ENCODE peak calls at places on chromosomes 4 and X, in four cellular contexts. Y is MM.1S, G is SK-N-SH, D is GM23248. P is an unnamed sample.
A peak's percentile ranks its signal among the peaks of the same experiment; 100 is the strongest.

GRCh38 chr4:11799182-11799581 is 370.5 kb upstream of the HS3ST1 start:
- DNase-seq in Y (no peak), G (no peak), D (no peak), P (no peak)

GRCh38 chrX:68832516-68833447 is 4.0 kb downstream of the EFNB1 start:
- DNase-seq in Y (no peak), G (no peak), D (no peak), P (no peak)

GRCh38 chrX:11781734-11782370 is 23.8 kb downstream of the MSL3 start:
- DNase-seq in Y (no peak), G (no peak), D (no peak), P (no peak)

GRCh38 chrX:56343231-56343630 is 111.1 kb downstream of the KLF8 start:
- DNase-seq in Y (no peak), G (no peak), D (no peak), P (no peak)

GRCh38 chr4:63212075-63212474 is 1197.2 kb downstream of the TECRL start:
- DNase-seq in Y (no peak), G (no peak), D (no peak), P (no peak)

GRCh38 chrX:140389331-140389730 is 115.5 kb downstream of the SOX3 start:
- DNase-seq in Y (no peak), G (no peak), D (no peak), P (no peak)

GRCh38 chr4:159248383-159249178 is 145.7 kb downstream of the RAPGEF2 start:
- DNase-seq in Y (no peak), G (peak; percentile 19), D (peak; percentile 83), P (no peak)

GRCh38 chr4:26080876-26081628 is 167.0 kb downstream of the SMIM20 start:
- DNase-seq in Y (no peak), G (no peak), D (no peak), P (no peak)

GRCh38 chr4:7655549-7656243 is 221.0 kb upstream of the PSAPL1 start:
- DNase-seq in Y (no peak), G (peak; percentile 86), D (no peak), P (no peak)

GRCh38 chrX:79572566-79572965 is 205.4 kb upstream of the ITM2A start:
- DNase-seq in Y (no peak), G (no peak), D (no peak), P (no peak)

GRCh38 chrX:39859991-39860861 is 237.5 kb downstream of the BCOR start:
- DNase-seq in Y (peak; percentile 80), G (peak; percentile 48), D (peak; percentile 65), P (no peak)

GRCh38 chrX:38513087-38513742 is 48.1 kb upstream of the TSPAN7 start:
- DNase-seq in Y (no peak), G (no peak), D (no peak), P (no peak)

GRCh38 chr4:74671074-74671698 is 123.1 kb downstream of the BTC start:
- DNase-seq in Y (peak; percentile 64), G (peak; percentile 7), D (peak; percentile 86), P (peak; percentile 61)

GRCh38 chrX:140480765-140481164 is 24.1 kb downstream of the SOX3 start:
- DNase-seq in Y (no peak), G (no peak), D (no peak), P (no peak)

GRCh38 chr4:1469596-1470392 is 63.6 kb upstream of the NKX1-1 start:
- DNase-seq in Y (no peak), G (peak; percentile 16), D (no peak), P (no peak)

GRCh38 chrX:49627030-49627777 is 28.4 kb downstream of the GAGE1 start:
- DNase-seq in Y (peak; percentile 67), G (peak; percentile 52), D (peak; percentile 4), P (no peak)

GRCh38 chr4:88938138-88938537 is 118.8 kb downstream of the FAM13A start:
- DNase-seq in Y (no peak), G (no peak), D (peak; percentile 94), P (peak; percentile 7)

GRCh38 chr4:94244829-94245185 is 37.1 kb downstream of the SMARCAD1 start:
- DNase-seq in Y (no peak), G (no peak), D (no peak), P (no peak)

GRCh38 chr4:124030038-124030638 is 633.5 kb downstream of the SPRY1 start:
- DNase-seq in Y (no peak), G (no peak), D (no peak), P (no peak)

GRCh38 chr4:33395731-33396485 is 2675.7 kb downstream of the PCDH7 start:
- DNase-seq in Y (no peak), G (no peak), D (no peak), P (no peak)

GRCh38 chr4:169208090-169208455 is 62.7 kb downstream of the SH3RF1 start:
- DNase-seq in Y (no peak), G (no peak), D (no peak), P (no peak)

GRCh38 chr4:5900844-5901243 is 8.0 kb upstream of the CRMP1 start:
- DNase-seq in Y (no peak), G (no peak), D (no peak), P (no peak)

GRCh38 chr4:93828830-93829530 is 427 bp downstream of the ATOH1 start:
- DNase-seq in Y (peak; percentile 42), G (peak; percentile 65), D (peak; percentile 24), P (peak; percentile 9)

GRCh38 chr4:114563536-114564315 is 34.9 kb upstream of the UGT8 start:
- DNase-seq in Y (no peak), G (no peak), D (peak; percentile 1), P (no peak)

GRCh38 chr4:105061720-105062119 is 85.0 kb upstream of the TET2 start:
- DNase-seq in Y (no peak), G (no peak), D (no peak), P (no peak)

GRCh38 chr4:1216869-1217294 is 32.0 kb downstream of the CTBP1 start:
- DNase-seq in Y (no peak), G (no peak), D (no peak), P (no peak)

GRCh38 chr4:109302366-109303140 is at the start of gene COL25A1:
- DNase-seq in Y (peak; percentile 78), G (peak; percentile 65), D (peak; percentile 53), P (no peak)

GRCh38 chr4:40886931-40887330 is 137.2 kb downstream of the NSUN7 start:
- DNase-seq in Y (no peak), G (no peak), D (no peak), P (no peak)

GRCh38 chr4:8350841-8351461 is 81.4 kb downstream of the HTRA3 start:
- DNase-seq in Y (no peak), G (peak; percentile 22), D (no peak), P (no peak)

GRCh38 chrX:14801136-14801535 is 71.7 kb downstream of the FANCB start:
- DNase-seq in Y (no peak), G (no peak), D (peak; percentile 63), P (no peak)
- H3K9me2 ChIP-seq in Y (no peaks in the 10 kb centered on the region), G (no peaks in the 10 kb centered on the region), D (no peaks in the 10 kb centered on the region), P (no peaks in the 10 kb centered on the region)

DNA sequence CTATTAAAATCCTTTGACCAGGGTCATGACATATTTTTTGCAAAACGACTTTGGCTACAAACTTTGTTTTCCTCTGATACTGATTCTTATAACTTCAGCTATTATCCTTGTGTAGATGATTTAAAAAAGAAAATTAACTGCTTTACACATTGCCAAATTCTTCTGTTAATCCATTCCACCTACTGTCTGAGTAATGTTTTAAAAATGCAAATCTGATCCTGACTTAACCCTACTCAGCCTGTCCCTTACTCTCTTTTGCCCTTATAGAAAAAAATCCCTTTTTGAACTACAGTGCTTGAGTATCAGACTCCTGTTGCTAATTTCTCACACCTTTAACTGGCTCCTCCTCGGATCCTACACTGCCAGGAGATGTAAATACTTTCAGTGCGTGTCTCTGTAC is 723.1 kb downstream of the ADGRL3 start:
- DNase-seq in Y (no peak), G (no peak), D (no peak), P (no peak)
- H2AFZ ChIP-seq in Y (no peak overlapping the region), G (no peak overlapping the region), D (no peak overlapping the region), P (no peak overlapping the region)

DNA sequence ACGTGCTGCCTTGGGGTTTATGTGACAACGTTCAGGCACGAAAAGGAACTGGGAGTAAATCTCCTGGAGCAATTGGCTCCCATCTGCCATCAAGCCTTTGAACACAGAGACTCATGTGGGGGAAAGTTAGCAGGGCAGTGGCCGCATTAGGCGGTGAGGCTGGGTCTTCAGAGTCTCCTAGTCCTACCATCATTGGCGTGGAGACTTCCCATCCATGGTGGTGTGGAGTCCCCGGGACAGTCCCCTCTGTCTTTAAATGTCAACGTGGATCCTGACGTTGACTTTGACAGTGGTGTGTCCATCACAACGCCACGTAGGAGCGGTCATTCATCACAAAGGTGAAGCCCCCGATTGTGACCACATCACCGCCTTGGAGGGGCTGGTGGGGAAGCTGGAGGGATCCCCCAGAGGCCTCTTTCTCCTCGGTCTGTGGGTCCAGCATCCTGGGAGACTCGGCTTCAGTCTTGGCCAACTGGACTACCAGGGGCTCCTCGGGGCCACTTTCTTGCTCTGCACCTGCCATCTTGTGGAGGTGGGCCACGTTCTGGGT is 21.8 kb downstream of the CRLF2 start:
- DNase-seq in Y (no peak), G (no peak), D (no peak), P (no peak)
- H3K9me2 ChIP-seq in Y (no peaks in the 10 kb centered on the region), G (no peaks in the 10 kb centered on the region), D (no peaks in the 10 kb centered on the region), P (no peaks in the 10 kb centered on the region)

DNA sequence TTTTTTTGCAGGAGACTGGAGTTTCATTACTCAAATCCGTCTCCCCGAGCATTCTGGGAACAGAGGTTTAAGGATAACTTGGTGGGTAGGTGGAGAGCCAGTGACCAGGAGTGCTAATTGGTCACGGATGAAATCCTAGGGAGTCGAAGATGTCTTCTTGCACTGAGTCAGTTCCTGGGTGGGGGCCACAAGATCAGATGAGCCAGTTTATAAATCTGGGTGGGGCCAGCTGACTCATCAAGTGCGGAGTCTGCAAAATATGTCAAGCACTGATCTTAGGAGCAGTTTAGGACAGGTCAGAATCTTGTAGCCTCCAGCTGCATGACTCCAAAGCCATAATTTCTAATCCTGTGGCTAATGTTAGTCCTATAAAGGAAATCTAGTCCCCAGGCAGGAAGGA is 741.3 kb downstream of the PCDH7 start:
- DNase-seq in Y (no peak), G (no peak), D (peak; percentile 0), P (peak; percentile 45)
- H2AFZ ChIP-seq in Y (no peak overlapping the region), G (no peak overlapping the region), D (no peak overlapping the region), P (peak overlapping the region; percentile 43)

GRCh38 chrX:72060196-72060974 is 71.3 kb downstream of the RTL5 start:
- DNase-seq in Y (no peak), G (peak; percentile 68), D (peak; percentile 21), P (no peak)
- H3K9me2 ChIP-seq in Y (no peaks in the 10 kb centered on the region), G (no peaks in the 10 kb centered on the region), D (no peaks in the 10 kb centered on the region), P (no peaks in the 10 kb centered on the region)

DNA sequence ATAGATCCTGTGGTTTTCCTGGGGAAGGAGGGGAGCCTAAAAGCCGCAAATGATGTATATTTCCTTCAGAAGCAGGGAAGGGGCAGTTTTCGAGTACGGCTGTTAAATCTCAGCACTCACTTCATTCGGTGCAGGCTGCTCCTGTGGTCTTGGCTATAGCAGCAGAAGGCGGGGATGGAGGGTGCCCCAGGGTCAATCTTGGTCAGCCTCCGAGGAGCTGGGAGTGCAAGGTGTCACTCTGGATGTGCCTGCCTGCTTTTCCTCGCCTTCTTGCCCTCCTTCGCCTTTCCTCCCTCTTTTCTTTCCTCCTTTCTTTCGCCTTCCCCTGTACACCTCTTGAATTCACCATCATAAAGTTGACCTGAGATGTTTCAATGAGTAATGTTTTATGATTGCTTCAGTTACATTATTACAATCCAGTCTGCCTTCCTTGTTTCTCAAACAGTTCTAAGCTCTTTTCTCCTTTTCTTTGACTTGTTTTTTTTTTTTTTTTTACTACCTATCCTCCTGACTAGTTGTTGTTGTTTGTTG is 101.6 kb downstream of the RELL1 start:
- DNase-seq in Y (no peak), G (no peak), D (no peak), P (no peak)
- H2AFZ ChIP-seq in Y (no peak overlapping the region), G (no peak overlapping the region), D (no peak overlapping the region), P (no peak overlapping the region)